ENCODE peak calls at places on chromosome 14, in five cellular contexts. B is fibroblast of lung, X is A673, W is H1, Z is hepatocyte. D is an unnamed sample.

GRCh38 chr14:66101662-66102061 is 384.5 kb upstream of the CCDC196 start:
- DNase-seq in B (no peak), X (no peak), W (no peak), Z (no peak), D (no peak)

GRCh38 chr14:92513204-92513965 is at the start of gene RIN3:
- DNase-seq in B (peak; percentile 68), X (peak; percentile 52), W (peak; percentile 72), Z (peak; percentile 74), D (no peak)

GRCh38 chr14:94853920-94854319 is 84.0 kb upstream of the GSC start:
- DNase-seq in B (no peak), X (no peak), W (no peak), Z (no peak), D (no peak)

GRCh38 chr14:68520637-68521556 is 272.0 kb downstream of the ZFP36L1 start:
- DNase-seq in B (peak; percentile 44), X (no peak), W (no peak), Z (peak; percentile 88), D (peak; percentile 86)

GRCh38 chr14:77630111-77630510 is 13.7 kb upstream of the SPTLC2 start:
- DNase-seq in B (no peak), X (no peak), W (no peak), Z (no peak), D (no peak)

GRCh38 chr14:101735453-101735852 is 26.1 kb upstream of the PPP2R5C start:
- DNase-seq in B (no peak), X (no peak), W (no peak), Z (no peak), D (peak; percentile 30)

GRCh38 chr14:56131004-56131864 is 13.0 kb downstream of the PELI2 start:
- DNase-seq in B (no peak), X (no peak), W (no peak), Z (no peak), D (no peak)

GRCh38 chr14:50668008-50668851 is at the start of gene SAV1:
- DNase-seq in B (peak; percentile 84), X (peak; percentile 87), W (peak; percentile 87), Z (peak; percentile 93), D (peak; percentile 76)

GRCh38 chr14:49898485-49898884 is 5.6 kb downstream of the ARF6 start:
- DNase-seq in B (no peak), X (no peak), W (no peak), Z (no peak), D (no peak)

GRCh38 chr14:50249118-50249775 is 17.9 kb upstream of the SOS2 start:
- DNase-seq in B (no peak), X (no peak), W (no peak), Z (no peak), D (no peak)

GRCh38 chr14:94594441-94594840 is 13.2 kb downstream of the SERPINA5 start:
- DNase-seq in B (no peak), X (no peak), W (no peak), Z (no peak), D (no peak)

GRCh38 chr14:84080961-84081360 is 1449.0 kb upstream of the FLRT2 start:
- DNase-seq in B (no peak), X (no peak), W (no peak), Z (no peak), D (no peak)

GRCh38 chr14:101736071-101736470 is 25.4 kb upstream of the PPP2R5C start:
- DNase-seq in B (no peak), X (no peak), W (no peak), Z (no peak), D (no peak)

GRCh38 chr14:52439476-52439875 is 112.8 kb downstream of the TXNDC16 start:
- DNase-seq in B (no peak), X (no peak), W (no peak), Z (no peak), D (no peak)

GRCh38 chr14:29529418-29529817 is 398.2 kb downstream of the PRKD1 start:
- DNase-seq in B (no peak), X (peak; percentile 60), W (no peak), Z (peak; percentile 4), D (no peak)

GRCh38 chr14:73058923-73059311 is 583 bp downstream of the RBM25 start:
- DNase-seq in B (peak; percentile 40), X (peak; percentile 38), W (peak; percentile 57), Z (peak; percentile 49), D (peak; percentile 41)

GRCh38 chr14:62691613-62692489 is 353.4 kb downstream of the KCNH5 start:
- DNase-seq in B (peak; percentile 99), X (peak; percentile 82), W (no peak), Z (peak; percentile 88), D (peak; percentile 58)

GRCh38 chr14:91396959-91397815 is 20.4 kb downstream of the CCDC88C start:
- DNase-seq in B (no peak), X (no peak), W (peak; percentile 67), Z (no peak), D (no peak)
- H3K27ac ChIP-seq in B (no peak overlapping the region), X (no peak overlapping the region), W (no peak overlapping the region), Z (peak overlapping the region; percentile 54), D (no peak overlapping the region)

DNA sequence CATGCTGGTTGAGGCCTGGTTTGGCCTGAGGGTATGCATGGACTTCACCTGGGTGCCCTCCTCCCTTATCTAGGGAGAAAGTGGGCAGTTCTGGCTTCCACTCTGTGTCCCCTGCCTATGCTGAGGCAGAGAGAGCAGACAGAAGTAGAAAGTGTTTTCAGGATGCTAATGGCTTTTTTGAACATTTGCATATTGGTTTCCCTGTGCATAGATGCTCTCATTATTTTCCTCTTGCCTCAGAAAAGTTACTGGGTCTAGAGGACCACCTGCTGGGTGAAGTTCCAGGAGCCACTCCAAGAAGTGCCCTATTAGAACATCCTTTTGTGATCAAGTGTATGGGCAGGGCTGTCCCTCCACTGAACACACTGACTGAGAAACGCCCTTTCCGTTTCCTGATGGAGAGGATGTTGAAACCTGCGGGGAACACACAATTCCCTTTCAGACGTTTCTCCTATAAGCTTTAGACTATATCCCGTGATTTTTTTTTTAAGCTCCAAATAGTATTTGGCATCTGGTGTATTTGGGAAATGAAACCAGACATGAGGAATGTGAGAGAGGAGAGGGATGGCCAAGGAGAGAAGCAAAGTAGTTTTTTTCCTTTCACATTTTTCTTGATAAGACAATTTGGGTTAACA is 66.6 kb downstream of the DAAM1 start:
- DNase-seq in B (peak; percentile 76), X (peak; percentile 23), W (no peak), Z (no peak), D (no peak)
- TF ChIP-seq EZH2 in B (no peak), X (no peak), W (no peak), Z (no peak), D (no peak)

DNA sequence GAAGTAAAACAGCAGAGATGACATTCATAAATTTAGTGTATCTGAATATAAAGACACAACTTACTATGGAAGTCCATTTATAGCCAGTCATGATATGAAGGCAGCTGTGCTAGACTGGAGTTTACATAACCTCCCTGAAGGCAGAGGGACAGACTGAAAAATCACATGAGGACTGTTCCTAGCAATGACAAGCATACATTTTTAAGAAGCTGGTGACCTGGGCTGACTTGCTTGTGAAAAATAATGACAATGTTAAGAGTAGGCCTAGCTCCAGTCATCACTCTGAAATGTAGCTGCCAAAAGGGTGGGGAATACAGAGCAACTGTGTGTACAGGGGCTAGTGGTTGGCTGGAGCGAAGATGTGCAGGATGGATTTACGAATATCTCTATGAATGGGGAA is 168.5 kb downstream of the STXBP6 start:
- DNase-seq in B (no peak), X (no peak), W (no peak), Z (no peak), D (no peak)
- H3K9me3 ChIP-seq in B (no peaks in the 10 kb centered on the region), X (no peaks in the 10 kb centered on the region), W (no peaks in the 10 kb centered on the region), Z (no peaks in the 10 kb centered on the region), D (no peaks in the 10 kb centered on the region)

GRCh38 chr14:61636291-61636690 is 59.0 kb upstream of the HIF1A start:
- DNase-seq in B (no peak), X (no peak), W (no peak), Z (no peak), D (no peak)
- H3K27ac ChIP-seq in B (no peak overlapping the region), X (no peak overlapping the region), W (no peak overlapping the region), Z (no peak overlapping the region), D (no peak overlapping the region)

GRCh38 chr14:99702115-99702514 is 18.0 kb downstream of the CYP46A1 start:
- DNase-seq in B (no peak), X (no peak), W (no peak), Z (no peak), D (no peak)
- TF ChIP-seq EZH2 in B (no peak), X (no peak), W (no peak), Z (no peak), D (no peak)

D was measured in PC-9.